ENCODE peak calls at places on chromosomes 16 and 17, in ten cellular contexts. X, O, N, Q, C, Z, R, L, E and T are unnamed samples.
A peak's percentile ranks its signal among the peaks of the same experiment; 100 is the strongest.

GRCh38 chr16:27174798-27175197 is 28.5 kb upstream of the KDM8 start:
- DNase-seq in X (no peak), O (no peak), N (no peak), Q (no peak), C (no peak), Z (no peak), R (no peak), L (no peak), E (no peak), T (no peak)

GRCh38 chr17:63843387-63844292 is 1.2 kb upstream of the SMARCD2 start:
- DNase-seq in X (no peak), O (peak; percentile 68), N (no peak), Q (no peak), C (peak; percentile 78), Z (peak; percentile 68), R (no peak), L (no peak), E (peak; percentile 91), T (no peak)

GRCh38 chr16:68091604-68092261 is 6.6 kb downstream of the NFATC3 start:
- DNase-seq in X (no peak), O (no peak), N (peak; percentile 28), Q (no peak), C (no peak), Z (no peak), R (no peak), L (no peak), E (no peak), T (no peak)

GRCh38 chr17:17739388-17740066 is 58.3 kb downstream of the RAI1 start:
- DNase-seq in X (peak; percentile 13), O (no peak), N (no peak), Q (no peak), C (no peak), Z (peak; percentile 96), R (no peak), L (no peak), E (no peak), T (peak; percentile 75)

GRCh38 chr17:7841622-7842379 is 7.8 kb downstream of the KDM6B start:
- DNase-seq in X (peak; percentile 81), O (peak; percentile 44), N (peak; percentile 66), Q (peak; percentile 93), C (peak; percentile 79), Z (peak; percentile 79), R (peak; percentile 92), L (peak; percentile 99), E (peak; percentile 81), T (peak; percentile 88)

GRCh38 chr16:56534847-56535383 is 15.1 kb upstream of the BBS2 start:
- DNase-seq in X (no peak), O (no peak), N (no peak), Q (no peak), C (no peak), Z (no peak), R (no peak), L (no peak), E (no peak), T (no peak)

GRCh38 chr17:36001109-36001735 is at the start of gene CCL15:
- DNase-seq in X (no peak), O (no peak), N (no peak), Q (no peak), C (no peak), Z (no peak), R (no peak), L (no peak), E (no peak), T (no peak)

GRCh38 chr16:4315185-4316102 is at the start of gene GLIS2:
- DNase-seq in X (no peak), O (no peak), N (no peak), Q (no peak), C (no peak), Z (peak; percentile 86), R (no peak), L (peak; percentile 94), E (peak; percentile 39), T (no peak)

GRCh38 chr17:28276011-28276410 is 43.0 kb upstream of the TMEM97 start:
- DNase-seq in X (no peak), O (no peak), N (no peak), Q (no peak), C (no peak), Z (no peak), R (no peak), L (no peak), E (no peak), T (no peak)

GRCh38 chr17:7886227-7887037 is 2.2 kb upstream of the CHD3 start:
- DNase-seq in X (peak; percentile 56), O (no peak), N (no peak), Q (peak; percentile 38), C (peak; percentile 51), Z (peak; percentile 45), R (peak; percentile 70), L (peak; percentile 51), E (no peak), T (peak; percentile 15)

GRCh38 chr16:26563018-26563417 is 503.7 kb upstream of the C16orf82 start:
- DNase-seq in X (no peak), O (no peak), N (no peak), Q (no peak), C (no peak), Z (no peak), R (no peak), L (no peak), E (no peak), T (no peak)

GRCh38 chr17:17874478-17874877 is 37.7 kb upstream of the SREBF1 start:
- DNase-seq in X (peak; percentile 43), O (no peak), N (peak; percentile 80), Q (no peak), C (no peak), Z (peak; percentile 87), R (no peak), L (no peak), E (no peak), T (no peak)

GRCh38 chr17:19254651-19255050 is 17.5 kb downstream of the EPN2 start:
- DNase-seq in X (no peak), O (no peak), N (no peak), Q (no peak), C (no peak), Z (no peak), R (no peak), L (no peak), E (no peak), T (no peak)

GRCh38 chr17:75667825-75668224 is 687 bp downstream of the SAP30BP start:
- DNase-seq in X (no peak), O (no peak), N (no peak), Q (no peak), C (no peak), Z (no peak), R (no peak), L (no peak), E (no peak), T (no peak)

GRCh38 chr16:89114159-89114981 is 20.7 kb downstream of the ACSF3 start:
- DNase-seq in X (no peak), O (no peak), N (no peak), Q (peak; percentile 17), C (peak; percentile 24), Z (no peak), R (peak; percentile 52), L (no peak), E (no peak), T (no peak)

GRCh38 chr17:48600244-48601098 is 4.3 kb downstream of the HOXB6 start:
- DNase-seq in X (no peak), O (no peak), N (no peak), Q (no peak), C (no peak), Z (no peak), R (no peak), L (no peak), E (no peak), T (no peak)